ENCODE peak calls at places on chromosomes 2 and 18, in five cellular contexts. One of them, this sample, is unnamed.

GRCh38 chr18:77140439-77141109 is 8.0 kb upstream of the MBP start:
- DNase-seq in stimulated activated naive B cell treated with anti-CD40 and anti-IgM and Interleukin-4, amounts not matched to agents 10 μg/mL and 1 μg/mL and 100 μg/mL, for 72 hours: no peak
- DNase-seq in NCI-H1694: no peak
- DNase-seq in activated CD8-positive, alpha-beta memory T cell treated with anti-CD3 and anti-CD28 coated beads for 1 hour: no peak
- DNase-seq in activated CD4-positive, alpha-beta T cell treated with anti-CD3 and anti-CD28 coated beads for 36 hours: peak
- DNase-seq in this sample: no peak

GRCh38 chr2:178225011-178225817 is 30.9 kb downstream of the OSBPL6 start:
- DNase-seq in activated CD4-positive, alpha-beta T cell treated with anti-CD3 and anti-CD28 coated beads for 36 hours: no peak
- DNase-seq in activated CD8-positive, alpha-beta memory T cell treated with anti-CD3 and anti-CD28 coated beads for 1 hour: no peak
- DNase-seq in stimulated activated naive B cell treated with anti-CD40 and anti-IgM and Interleukin-4, amounts not matched to agents 10 μg/mL and 1 μg/mL and 100 μg/mL, for 72 hours: no peak
- DNase-seq in NCI-H1694: no peak
- DNase-seq in this sample: no peak

GRCh38 chr2:240925576-240926515 is 19.7 kb downstream of the CROCC2 start:
- DNase-seq in NCI-H1694: no peak
- DNase-seq in stimulated activated naive B cell treated with anti-CD40 and anti-IgM and Interleukin-4, amounts not matched to agents 10 μg/mL and 1 μg/mL and 100 μg/mL, for 72 hours: no peak
- DNase-seq in activated CD4-positive, alpha-beta T cell treated with anti-CD3 and anti-CD28 coated beads for 36 hours: no peak
- DNase-seq in activated CD8-positive, alpha-beta memory T cell treated with anti-CD3 and anti-CD28 coated beads for 1 hour: no peak
- DNase-seq in this sample: no peak

GRCh38 chr18:53534695-53535094 is 689.8 kb downstream of the MBD2 start:
- DNase-seq in activated CD8-positive, alpha-beta memory T cell treated with anti-CD3 and anti-CD28 coated beads for 1 hour: no peak
- DNase-seq in activated CD4-positive, alpha-beta T cell treated with anti-CD3 and anti-CD28 coated beads for 36 hours: no peak
- DNase-seq in NCI-H1694: no peak
- DNase-seq in stimulated activated naive B cell treated with anti-CD40 and anti-IgM and Interleukin-4, amounts not matched to agents 10 μg/mL and 1 μg/mL and 100 μg/mL, for 72 hours: no peak
- DNase-seq in this sample: no peak

GRCh38 chr2:231679906-231680283 is 28.4 kb upstream of the PTMA start:
- DNase-seq in NCI-H1694: no peak
- DNase-seq in stimulated activated naive B cell treated with anti-CD40 and anti-IgM and Interleukin-4, amounts not matched to agents 10 μg/mL and 1 μg/mL and 100 μg/mL, for 72 hours: no peak
- DNase-seq in activated CD4-positive, alpha-beta T cell treated with anti-CD3 and anti-CD28 coated beads for 36 hours: no peak
- DNase-seq in activated CD8-positive, alpha-beta memory T cell treated with anti-CD3 and anti-CD28 coated beads for 1 hour: no peak
- DNase-seq in this sample: no peak

GRCh38 chr2:127784965-127785518 is 25.9 kb downstream of the WDR33 start:
- DNase-seq in activated CD4-positive, alpha-beta T cell treated with anti-CD3 and anti-CD28 coated beads for 36 hours: no peak
- DNase-seq in stimulated activated naive B cell treated with anti-CD40 and anti-IgM and Interleukin-4, amounts not matched to agents 10 μg/mL and 1 μg/mL and 100 μg/mL, for 72 hours: no peak
- DNase-seq in NCI-H1694: no peak
- DNase-seq in activated CD8-positive, alpha-beta memory T cell treated with anti-CD3 and anti-CD28 coated beads for 1 hour: no peak
- DNase-seq in this sample: no peak

GRCh38 chr2:18516112-18516511 is 44.3 kb downstream of the RDH14 start:
- DNase-seq in activated CD4-positive, alpha-beta T cell treated with anti-CD3 and anti-CD28 coated beads for 36 hours: no peak
- DNase-seq in NCI-H1694: no peak
- DNase-seq in activated CD8-positive, alpha-beta memory T cell treated with anti-CD3 and anti-CD28 coated beads for 1 hour: no peak
- DNase-seq in stimulated activated naive B cell treated with anti-CD40 and anti-IgM and Interleukin-4, amounts not matched to agents 10 μg/mL and 1 μg/mL and 100 μg/mL, for 72 hours: no peak
- DNase-seq in this sample: no peak

GRCh38 chr2:69686855-69687254 is 43.3 kb upstream of the AAK1 start:
- DNase-seq in NCI-H1694: no peak
- DNase-seq in activated CD4-positive, alpha-beta T cell treated with anti-CD3 and anti-CD28 coated beads for 36 hours: no peak
- DNase-seq in stimulated activated naive B cell treated with anti-CD40 and anti-IgM and Interleukin-4, amounts not matched to agents 10 μg/mL and 1 μg/mL and 100 μg/mL, for 72 hours: no peak
- DNase-seq in activated CD8-positive, alpha-beta memory T cell treated with anti-CD3 and anti-CD28 coated beads for 1 hour: no peak
- DNase-seq in this sample: no peak

GRCh38 chr2:13581471-13581870 is 864.7 kb downstream of the TRIB2 start:
- DNase-seq in activated CD8-positive, alpha-beta memory T cell treated with anti-CD3 and anti-CD28 coated beads for 1 hour: no peak
- DNase-seq in activated CD4-positive, alpha-beta T cell treated with anti-CD3 and anti-CD28 coated beads for 36 hours: peak
- DNase-seq in stimulated activated naive B cell treated with anti-CD40 and anti-IgM and Interleukin-4, amounts not matched to agents 10 μg/mL and 1 μg/mL and 100 μg/mL, for 72 hours: no peak
- DNase-seq in NCI-H1694: no peak
- DNase-seq in this sample: no peak

GRCh38 chr2:178258916-178259315 is 64.6 kb downstream of the OSBPL6 start:
- DNase-seq in stimulated activated naive B cell treated with anti-CD40 and anti-IgM and Interleukin-4, amounts not matched to agents 10 μg/mL and 1 μg/mL and 100 μg/mL, for 72 hours: no peak
- DNase-seq in activated CD4-positive, alpha-beta T cell treated with anti-CD3 and anti-CD28 coated beads for 36 hours: no peak
- DNase-seq in activated CD8-positive, alpha-beta memory T cell treated with anti-CD3 and anti-CD28 coated beads for 1 hour: no peak
- DNase-seq in NCI-H1694: no peak
- DNase-seq in this sample: no peak

GRCh38 chr18:29874519-29875098 is 1167.9 kb downstream of the DSC3 start:
- DNase-seq in activated CD4-positive, alpha-beta T cell treated with anti-CD3 and anti-CD28 coated beads for 36 hours: no peak
- DNase-seq in activated CD8-positive, alpha-beta memory T cell treated with anti-CD3 and anti-CD28 coated beads for 1 hour: no peak
- DNase-seq in NCI-H1694: peak
- DNase-seq in stimulated activated naive B cell treated with anti-CD40 and anti-IgM and Interleukin-4, amounts not matched to agents 10 μg/mL and 1 μg/mL and 100 μg/mL, for 72 hours: no peak
- DNase-seq in this sample: no peak

GRCh38 chr2:33366473-33366872 is 110.0 kb upstream of the RASGRP3 start:
- DNase-seq in NCI-H1694: no peak
- DNase-seq in activated CD8-positive, alpha-beta memory T cell treated with anti-CD3 and anti-CD28 coated beads for 1 hour: no peak
- DNase-seq in activated CD4-positive, alpha-beta T cell treated with anti-CD3 and anti-CD28 coated beads for 36 hours: no peak
- DNase-seq in stimulated activated naive B cell treated with anti-CD40 and anti-IgM and Interleukin-4, amounts not matched to agents 10 μg/mL and 1 μg/mL and 100 μg/mL, for 72 hours: no peak
- DNase-seq in this sample: no peak

GRCh38 chr2:203594541-203594940 is 59.4 kb upstream of the RAPH1 start:
- DNase-seq in activated CD4-positive, alpha-beta T cell treated with anti-CD3 and anti-CD28 coated beads for 36 hours: no peak
- DNase-seq in stimulated activated naive B cell treated with anti-CD40 and anti-IgM and Interleukin-4, amounts not matched to agents 10 μg/mL and 1 μg/mL and 100 μg/mL, for 72 hours: no peak
- DNase-seq in NCI-H1694: no peak
- DNase-seq in activated CD8-positive, alpha-beta memory T cell treated with anti-CD3 and anti-CD28 coated beads for 1 hour: no peak
- DNase-seq in this sample: no peak

GRCh38 chr2:151862688-151863087 is 34.5 kb upstream of the ARL5A start:
- DNase-seq in stimulated activated naive B cell treated with anti-CD40 and anti-IgM and Interleukin-4, amounts not matched to agents 10 μg/mL and 1 μg/mL and 100 μg/mL, for 72 hours: no peak
- DNase-seq in activated CD4-positive, alpha-beta T cell treated with anti-CD3 and anti-CD28 coated beads for 36 hours: no peak
- DNase-seq in NCI-H1694: no peak
- DNase-seq in activated CD8-positive, alpha-beta memory T cell treated with anti-CD3 and anti-CD28 coated beads for 1 hour: no peak
- DNase-seq in this sample: no peak

GRCh38 chr2:160091381-160091780 is 29.0 kb upstream of the PLA2R1 start:
- DNase-seq in activated CD4-positive, alpha-beta T cell treated with anti-CD3 and anti-CD28 coated beads for 36 hours: no peak
- DNase-seq in stimulated activated naive B cell treated with anti-CD40 and anti-IgM and Interleukin-4, amounts not matched to agents 10 μg/mL and 1 μg/mL and 100 μg/mL, for 72 hours: no peak
- DNase-seq in activated CD8-positive, alpha-beta memory T cell treated with anti-CD3 and anti-CD28 coated beads for 1 hour: no peak
- DNase-seq in NCI-H1694: no peak
- DNase-seq in this sample: no peak

GRCh38 chr2:75587954-75588587 is 27.3 kb upstream of the EVA1A start:
- DNase-seq in NCI-H1694: no peak
- DNase-seq in activated CD4-positive, alpha-beta T cell treated with anti-CD3 and anti-CD28 coated beads for 36 hours: no peak
- DNase-seq in stimulated activated naive B cell treated with anti-CD40 and anti-IgM and Interleukin-4, amounts not matched to agents 10 μg/mL and 1 μg/mL and 100 μg/mL, for 72 hours: no peak
- DNase-seq in activated CD8-positive, alpha-beta memory T cell treated with anti-CD3 and anti-CD28 coated beads for 1 hour: no peak
- DNase-seq in this sample: no peak

GRCh38 chr18:63979409-63979908 is 9.6 kb downstream of the SERPINB8 start:
- DNase-seq in stimulated activated naive B cell treated with anti-CD40 and anti-IgM and Interleukin-4, amounts not matched to agents 10 μg/mL and 1 μg/mL and 100 μg/mL, for 72 hours: peak
- DNase-seq in activated CD8-positive, alpha-beta memory T cell treated with anti-CD3 and anti-CD28 coated beads for 1 hour: no peak
- DNase-seq in NCI-H1694: peak
- DNase-seq in activated CD4-positive, alpha-beta T cell treated with anti-CD3 and anti-CD28 coated beads for 36 hours: peak
- DNase-seq in this sample: no peak

GRCh38 chr2:159573846-159574245 is 42.5 kb downstream of the BAZ2B start:
- DNase-seq in activated CD8-positive, alpha-beta memory T cell treated with anti-CD3 and anti-CD28 coated beads for 1 hour: no peak
- DNase-seq in activated CD4-positive, alpha-beta T cell treated with anti-CD3 and anti-CD28 coated beads for 36 hours: no peak
- DNase-seq in NCI-H1694: no peak
- DNase-seq in stimulated activated naive B cell treated with anti-CD40 and anti-IgM and Interleukin-4, amounts not matched to agents 10 μg/mL and 1 μg/mL and 100 μg/mL, for 72 hours: no peak
- DNase-seq in this sample: no peak

GRCh38 chr2:157825885-157826284 is 50.2 kb downstream of the ACVR1 start:
- DNase-seq in activated CD4-positive, alpha-beta T cell treated with anti-CD3 and anti-CD28 coated beads for 36 hours: no peak
- DNase-seq in stimulated activated naive B cell treated with anti-CD40 and anti-IgM and Interleukin-4, amounts not matched to agents 10 μg/mL and 1 μg/mL and 100 μg/mL, for 72 hours: no peak
- DNase-seq in activated CD8-positive, alpha-beta memory T cell treated with anti-CD3 and anti-CD28 coated beads for 1 hour: no peak
- DNase-seq in NCI-H1694: no peak
- DNase-seq in this sample: peak

GRCh38 chr2:13180729-13181128 is 464.0 kb downstream of the TRIB2 start:
- DNase-seq in NCI-H1694: no peak
- DNase-seq in activated CD8-positive, alpha-beta memory T cell treated with anti-CD3 and anti-CD28 coated beads for 1 hour: no peak
- DNase-seq in stimulated activated naive B cell treated with anti-CD40 and anti-IgM and Interleukin-4, amounts not matched to agents 10 μg/mL and 1 μg/mL and 100 μg/mL, for 72 hours: no peak
- DNase-seq in activated CD4-positive, alpha-beta T cell treated with anti-CD3 and anti-CD28 coated beads for 36 hours: no peak
- DNase-seq in this sample: no peak

GRCh38 chr18:68847219-68847860 is 49.5 kb downstream of the CCDC102B start:
- DNase-seq in activated CD8-positive, alpha-beta memory T cell treated with anti-CD3 and anti-CD28 coated beads for 1 hour: no peak
- DNase-seq in NCI-H1694: peak
- DNase-seq in activated CD4-positive, alpha-beta T cell treated with anti-CD3 and anti-CD28 coated beads for 36 hours: no peak
- DNase-seq in stimulated activated naive B cell treated with anti-CD40 and anti-IgM and Interleukin-4, amounts not matched to agents 10 μg/mL and 1 μg/mL and 100 μg/mL, for 72 hours: no peak
- DNase-seq in this sample: no peak

GRCh38 chr2:195009202-195009601 is 647.8 kb upstream of the SLC39A10 start:
- DNase-seq in activated CD8-positive, alpha-beta memory T cell treated with anti-CD3 and anti-CD28 coated beads for 1 hour: no peak
- DNase-seq in activated CD4-positive, alpha-beta T cell treated with anti-CD3 and anti-CD28 coated beads for 36 hours: no peak
- DNase-seq in stimulated activated naive B cell treated with anti-CD40 and anti-IgM and Interleukin-4, amounts not matched to agents 10 μg/mL and 1 μg/mL and 100 μg/mL, for 72 hours: no peak
- DNase-seq in NCI-H1694: no peak
- DNase-seq in this sample: no peak

GRCh38 chr2:898319-898718 is 52.3 kb upstream of the SNTG2 start:
- DNase-seq in activated CD8-positive, alpha-beta memory T cell treated with anti-CD3 and anti-CD28 coated beads for 1 hour: no peak
- DNase-seq in stimulated activated naive B cell treated with anti-CD40 and anti-IgM and Interleukin-4, amounts not matched to agents 10 μg/mL and 1 μg/mL and 100 μg/mL, for 72 hours: no peak
- DNase-seq in NCI-H1694: no peak
- DNase-seq in activated CD4-positive, alpha-beta T cell treated with anti-CD3 and anti-CD28 coated beads for 36 hours: no peak
- DNase-seq in this sample: peak

GRCh38 chr2:97913846-97914245 is 81.9 kb downstream of the TMEM131 start:
- DNase-seq in activated CD4-positive, alpha-beta T cell treated with anti-CD3 and anti-CD28 coated beads for 36 hours: no peak
- DNase-seq in activated CD8-positive, alpha-beta memory T cell treated with anti-CD3 and anti-CD28 coated beads for 1 hour: no peak
- DNase-seq in stimulated activated naive B cell treated with anti-CD40 and anti-IgM and Interleukin-4, amounts not matched to agents 10 μg/mL and 1 μg/mL and 100 μg/mL, for 72 hours: no peak
- DNase-seq in NCI-H1694: no peak
- DNase-seq in this sample: no peak

GRCh38 chr18:66971951-66972350 is 368.1 kb upstream of the CDH19 start:
- DNase-seq in activated CD8-positive, alpha-beta memory T cell treated with anti-CD3 and anti-CD28 coated beads for 1 hour: no peak
- DNase-seq in activated CD4-positive, alpha-beta T cell treated with anti-CD3 and anti-CD28 coated beads for 36 hours: no peak
- DNase-seq in stimulated activated naive B cell treated with anti-CD40 and anti-IgM and Interleukin-4, amounts not matched to agents 10 μg/mL and 1 μg/mL and 100 μg/mL, for 72 hours: no peak
- DNase-seq in NCI-H1694: no peak
- DNase-seq in this sample: peak

GRCh38 chr2:109466674-109467575 is 146.8 kb downstream of the SEPTIN10 start:
- DNase-seq in activated CD8-positive, alpha-beta memory T cell treated with anti-CD3 and anti-CD28 coated beads for 1 hour: no peak
- DNase-seq in stimulated activated naive B cell treated with anti-CD40 and anti-IgM and Interleukin-4, amounts not matched to agents 10 μg/mL and 1 μg/mL and 100 μg/mL, for 72 hours: no peak
- DNase-seq in activated CD4-positive, alpha-beta T cell treated with anti-CD3 and anti-CD28 coated beads for 36 hours: no peak
- DNase-seq in NCI-H1694: peak
- DNase-seq in this sample: no peak

GRCh38 chr2:177327065-177327464 is 62.5 kb upstream of the NFE2L2 start:
- DNase-seq in NCI-H1694: no peak
- DNase-seq in activated CD4-positive, alpha-beta T cell treated with anti-CD3 and anti-CD28 coated beads for 36 hours: no peak
- DNase-seq in stimulated activated naive B cell treated with anti-CD40 and anti-IgM and Interleukin-4, amounts not matched to agents 10 μg/mL and 1 μg/mL and 100 μg/mL, for 72 hours: no peak
- DNase-seq in activated CD8-positive, alpha-beta memory T cell treated with anti-CD3 and anti-CD28 coated beads for 1 hour: no peak
- DNase-seq in this sample: no peak

This sample was measured in NCI-H524 treated with DMSO at 0.1 percent for 48 hours.